ENCODE peak calls at places on chromosomes 6 and 20, in ten cellular contexts. Y is adrenal gland, A is HL-60, E is testis, W is DND-41, Z is psoas muscle, K is H1, H is ovary, D is stomach, S is lower lobe of right lung. G is an unnamed sample.

GRCh38 chr6:15505463-15505918 is 157.3 kb downstream of the DTNBP1 start:
- DNase-seq in Y (no peak), A (no peak), E (no peak), W (no peak), Z (no peak), K (no peak), H (no peak), D (no peak), S (no peak), G (no peak)

GRCh38 chr20:23245553-23246128 is 105.0 kb upstream of the NXT1 start:
- DNase-seq in Y (peak; percentile 80), A (peak; percentile 82), E (peak; percentile 53), W (peak; percentile 62), Z (peak; percentile 46), K (no peak), H (no peak), D (peak; percentile 66), S (peak; percentile 79), G (peak; percentile 48)

GRCh38 chr6:38387994-38388393 is 251.7 kb downstream of the BTBD9 start:
- DNase-seq in Y (no peak), A (no peak), E (no peak), W (no peak), Z (no peak), K (no peak), H (no peak), D (no peak), S (no peak), G (no peak)

GRCh38 chr6:134014588-134015137 is 37.8 kb downstream of the SLC2A12 start:
- DNase-seq in Y (no peak), A (no peak), E (no peak), W (no peak), Z (no peak), K (no peak), H (no peak), D (no peak), S (no peak), G (no peak)

GRCh38 chr20:47013606-47014005 is 119.0 kb downstream of the EYA2 start:
- DNase-seq in Y (no peak), A (no peak), E (no peak), W (no peak), Z (no peak), K (no peak), H (no peak), D (no peak), S (no peak), G (no peak)

GRCh38 chr6:21138359-21139094 is 455.0 kb upstream of the SOX4 start:
- DNase-seq in Y (no peak), A (no peak), E (no peak), W (no peak), Z (no peak), K (no peak), H (no peak), D (no peak), S (no peak), G (no peak)

GRCh38 chr6:89562114-89562815 is 76.3 kb downstream of the LYRM2 start:
- DNase-seq in Y (no peak), A (no peak), E (no peak), W (no peak), Z (no peak), K (no peak), H (no peak), D (no peak), S (no peak), G (no peak)

GRCh38 chr6:140319209-140319608 is 944.8 kb upstream of the CITED2 start:
- DNase-seq in Y (no peak), A (no peak), E (no peak), W (no peak), Z (no peak), K (no peak), H (no peak), D (no peak), S (no peak), G (peak; percentile 13)

GRCh38 chr6:126261792-126262421 is 78.0 kb upstream of the CENPW start:
- DNase-seq in Y (no peak), A (no peak), E (no peak), W (no peak), Z (no peak), K (no peak), H (no peak), D (no peak), S (no peak), G (no peak)

GRCh38 chr6:134077301-134077700 is 24.9 kb upstream of the SLC2A12 start:
- DNase-seq in Y (no peak), A (no peak), E (no peak), W (no peak), Z (no peak), K (no peak), H (no peak), D (no peak), S (no peak), G (no peak)

GRCh38 chr20:7924692-7925091 is 15.6 kb downstream of the HAO1 start:
- DNase-seq in Y (no peak), A (peak; percentile 36), E (no peak), W (no peak), Z (no peak), K (no peak), H (no peak), D (no peak), S (no peak), G (peak; percentile 9)

GRCh38 chr6:38273325-38273724 is 366.4 kb downstream of the BTBD9 start:
- DNase-seq in Y (no peak), A (no peak), E (no peak), W (no peak), Z (no peak), K (no peak), H (no peak), D (no peak), S (no peak), G (no peak)

GRCh38 chr6:16371401-16371800 is 133.0 kb downstream of the GMPR start:
- DNase-seq in Y (no peak), A (no peak), E (no peak), W (no peak), Z (no peak), K (no peak), H (no peak), D (no peak), S (no peak), G (no peak)

GRCh38 chr20:45817652-45818194 is 5.3 kb downstream of the UBE2C start:
- DNase-seq in Y (no peak), A (no peak), E (no peak), W (no peak), Z (no peak), K (no peak), H (no peak), D (no peak), S (no peak), G (no peak)

GRCh38 chr6:53710788-53711187 is 45.2 kb upstream of the KLHL31 start:
- DNase-seq in Y (no peak), A (no peak), E (peak; percentile 61), W (no peak), Z (no peak), K (no peak), H (no peak), D (no peak), S (no peak), G (no peak)

GRCh38 chr6:30322527-30323501 is 3.9 kb upstream of the TRIM39 start:
- DNase-seq in Y (no peak), A (no peak), E (no peak), W (no peak), Z (peak; percentile 39), K (no peak), H (no peak), D (no peak), S (no peak), G (no peak)
- TF ChIP-seq CTCF in Y (no peak), A (no peak), E (no peak), W (no peak), Z (no peak), K (no peak), H (no peak), D (no peak), S (no peak), G (no peak)

GRCh38 chr6:28768187-28768913 is 155.4 kb downstream of the TRIM27 start:
- DNase-seq in Y (no peak), A (no peak), E (no peak), W (no peak), Z (no peak), K (no peak), H (no peak), D (no peak), S (no peak), G (no peak)
- H3K27me3 ChIP-seq in Y (peaks cover 92% of the 10 kb centered on the region), A (peaks cover 18% of the 10 kb centered on the region), E (peaks cover 3% of the 10 kb centered on the region), W (peaks cover 19% of the 10 kb centered on the region), Z (peaks cover 9% of the 10 kb centered on the region), K (peaks cover 97% of the 10 kb centered on the region), H (no peaks in the 10 kb centered on the region), D (peaks cover 16% of the 10 kb centered on the region), S (peaks cover 100% of the 10 kb centered on the region), G (no peaks in the 10 kb centered on the region)

DNA sequence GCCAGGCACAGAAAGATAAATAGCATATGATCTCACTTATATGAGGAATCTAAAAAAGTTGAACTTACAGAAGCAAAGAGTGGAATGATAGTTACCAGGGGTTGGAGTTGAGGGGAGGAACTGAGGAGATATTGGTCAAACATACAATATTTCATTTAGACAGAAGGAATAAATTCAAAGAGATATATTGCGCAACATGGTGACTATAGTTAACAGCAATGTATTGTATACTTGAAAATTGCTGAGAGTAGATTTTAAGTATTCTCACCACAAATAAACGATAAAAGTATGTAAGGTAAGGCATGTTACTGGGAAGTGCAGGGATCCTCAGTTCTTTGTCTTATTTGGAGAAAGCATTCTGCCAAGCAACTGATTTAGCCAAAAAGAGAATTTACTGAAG is 171.9 kb downstream of the LMBRD1 start:
- DNase-seq in Y (no peak), A (no peak), E (no peak), W (no peak), Z (no peak), K (no peak), H (no peak), D (no peak), S (no peak), G (no peak)
- H3K4me3 ChIP-seq in Y (no peak overlapping the region), A (no peak overlapping the region), E (no peak overlapping the region), W (no peak overlapping the region), Z (no peak overlapping the region), K (no peak overlapping the region), H (no peak overlapping the region), D (no peak overlapping the region), S (no peak overlapping the region), G (no peak overlapping the region)

DNA sequence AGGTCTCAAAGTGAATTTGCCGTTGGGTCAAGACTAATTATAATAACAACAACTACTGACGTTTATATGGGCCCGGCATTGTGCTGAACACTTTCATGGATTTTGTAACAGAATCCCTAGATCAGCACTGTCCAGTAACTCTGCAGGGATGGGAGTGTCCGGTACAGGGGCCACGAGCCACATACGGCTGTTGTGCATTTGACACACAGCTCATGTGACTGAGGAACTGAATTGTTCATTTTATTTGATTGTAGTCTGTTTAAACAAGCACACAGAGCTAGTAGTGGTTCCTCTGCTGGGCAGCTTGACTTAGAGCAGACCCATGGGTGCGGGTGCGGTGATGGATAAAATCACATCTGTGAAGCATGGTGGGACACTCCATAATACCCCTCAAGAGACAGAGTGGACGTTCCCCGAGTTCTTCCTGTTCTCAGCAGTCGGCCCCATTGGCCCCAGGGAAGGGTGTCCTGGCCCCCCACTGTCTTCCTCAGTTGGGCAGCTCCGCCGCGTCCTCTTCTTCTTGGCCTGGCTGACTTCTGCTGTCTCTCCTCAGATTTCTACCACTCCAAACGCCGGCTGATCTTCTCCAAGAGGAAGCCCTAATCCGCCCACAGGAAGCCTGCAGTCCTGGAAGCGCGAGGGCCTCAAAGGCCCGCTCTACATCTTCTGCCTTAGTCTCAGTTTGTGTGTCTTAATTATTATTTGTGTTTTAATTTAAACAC is 6.8 kb downstream of the CDKN1A start:
- DNase-seq in Y (no peak), A (no peak), E (no peak), W (no peak), Z (no peak), K (no peak), H (no peak), D (no peak), S (no peak), G (no peak)
- TF ChIP-seq CTCF in Y (no peak), A (no peak), E (no peak), W (no peak), Z (no peak), K (no peak), H (no peak), D (no peak), S (no peak), G (no peak)